ENCODE peak calls at places on chromosomes 2 and 18, in ten cellular contexts. I is mammary epithelial cell, F is fibroblast of the aortic adventitia, S is astrocyte of the spinal cord, H is cardiac fibroblast, V is epithelial cell of proximal tubule, G is colonic mucosa, O is tibial artery, D is cardiac muscle cell, U is HepG2. X is an unnamed sample.

GRCh38 chr18:39604836-39605235 is 2039.2 kb upstream of the CELF4 start:
- DNase-seq in I (peak), O (no peak), F (peak), V (no peak), D (no peak), S (peak), U (no peak), H (peak), G (no peak), X (no peak)

GRCh38 chr18:29145993-29146539 is 969.1 kb upstream of the CDH2 start:
- DNase-seq in I (no peak), U (no peak), V (no peak), O (no peak), G (no peak), H (no peak), F (no peak), S (no peak), D (no peak), X (no peak)

GRCh38 chr2:19126281-19126680 is 232.1 kb downstream of the OSR1 start:
- DNase-seq in I (peak), V (no peak), G (no peak), D (no peak), H (no peak), F (no peak), S (no peak), O (no peak), U (no peak), X (no peak)

GRCh38 chr18:36321636-36322407 is 24.3 kb downstream of the FHOD3 start:
- DNase-seq in D (no peak), O (no peak), H (peak), F (no peak), S (peak), U (no peak), V (no peak), I (peak), G (no peak), X (no peak)

GRCh38 chr2:239161711-239162140 is 239.1 kb downstream of the HDAC4 start:
- DNase-seq in I (no peak), S (no peak), H (no peak), D (no peak), F (no peak), G (no peak), O (no peak), U (no peak), V (no peak), X (no peak)

GRCh38 chr18:50096766-50097435 is 98.0 kb downstream of the MYO5B start:
- DNase-seq in G (no peak), H (no peak), S (no peak), V (no peak), F (no peak), I (peak), U (no peak), O (no peak), D (no peak), X (no peak)

GRCh38 chr2:18525236-18525635 is 35.2 kb downstream of the RDH14 start:
- DNase-seq in O (no peak), F (no peak), U (no peak), D (peak), G (no peak), S (no peak), H (no peak), I (no peak), V (no peak), X (no peak)

GRCh38 chr2:222733846-222734689 is 62.6 kb downstream of the MOGAT1 start:
- DNase-seq in F (peak), S (no peak), H (peak), G (peak), I (peak), V (no peak), U (peak), O (no peak), D (no peak), X (peak)

GRCh38 chr2:160918909-160919503 is 241.2 kb upstream of the TANK start:
- DNase-seq in S (peak), F (peak), O (peak), I (peak), D (peak), H (peak), G (peak), V (no peak), U (peak), X (peak)

GRCh38 chr2:235445116-235445515 is 48.7 kb upstream of the AGAP1 start:
- DNase-seq in H (no peak), D (no peak), S (no peak), V (no peak), O (no peak), F (no peak), U (no peak), I (no peak), G (no peak), X (no peak)

GRCh38 chr2:220143336-220143735 is 515.9 kb downstream of the SLC4A3 start:
- DNase-seq in F (peak), H (peak), O (no peak), U (peak), I (peak), D (no peak), S (peak), G (no peak), V (peak), X (no peak)

GRCh38 chr2:2981000-2981399 is 396.6 kb downstream of the EIPR1 start:
- DNase-seq in F (no peak), G (no peak), U (no peak), V (no peak), S (no peak), D (no peak), H (no peak), I (no peak), O (no peak), X (no peak)

GRCh38 chr2:55885129-55885943 is 38.2 kb downstream of the EFEMP1 start:
- DNase-seq in I (peak), G (no peak), S (peak), V (no peak), H (peak), F (peak), U (no peak), D (no peak), O (no peak), X (no peak)

GRCh38 chr2:170467568-170468422 is 247.3 kb upstream of the SP5 start:
- DNase-seq in O (no peak), G (no peak), V (no peak), S (no peak), U (no peak), D (no peak), F (peak), I (no peak), H (peak), X (no peak)

GRCh38 chr2:200944467-200945394 is 18.7 kb downstream of the ORC2 start:
- DNase-seq in O (no peak), I (peak), H (peak), V (no peak), U (peak), D (no peak), F (peak), G (peak), S (peak), X (no peak)

GRCh38 chr2:117963446-117963845 is 50.4 kb downstream of the CCDC93 start:
- DNase-seq in D (no peak), U (no peak), V (no peak), I (no peak), S (no peak), O (no peak), F (no peak), H (no peak), G (no peak), X (no peak)

GRCh38 chr2:20126469-20126868 is 75.0 kb upstream of the LAPTM4A start:
- DNase-seq in G (no peak), V (no peak), F (no peak), I (no peak), O (no peak), S (no peak), D (no peak), H (no peak), U (no peak), X (no peak)

GRCh38 chr2:112163541-112163981 is 25.4 kb downstream of the FBLN7 start:
- DNase-seq in S (no peak), U (no peak), H (no peak), F (no peak), D (no peak), G (no peak), O (peak), V (no peak), I (no peak), X (no peak)

GRCh38 chr2:71615769-71616730 is 162.7 kb downstream of the DYSF start:
- DNase-seq in O (peak), D (no peak), H (no peak), S (no peak), V (no peak), U (no peak), G (peak), F (no peak), I (no peak), X (peak)

GRCh38 chr2:38271697-38272096 is 105.4 kb downstream of the ATL2 start:
- DNase-seq in D (no peak), I (no peak), H (no peak), S (no peak), O (no peak), F (no peak), V (no peak), G (no peak), U (no peak), X (no peak)

GRCh38 chr2:46460991-46461715 is 18.2 kb upstream of the TMEM247 start:
- DNase-seq in U (peak), F (peak), O (peak), S (peak), D (peak), V (no peak), G (peak), I (peak), H (peak), X (peak)

GRCh38 chr2:98761267-98761781 is 30.4 kb upstream of the MGAT4A start:
- DNase-seq in H (no peak), U (peak), D (no peak), O (no peak), F (no peak), G (no peak), I (peak), S (no peak), V (no peak), X (no peak)

GRCh38 chr18:23994361-23994902 is 20.1 kb upstream of the TTC39C start:
- DNase-seq in S (peak), G (peak), I (peak), U (peak), H (peak), F (peak), O (peak), V (peak), D (no peak), X (peak)

GRCh38 chr18:51064256-51064655 is 34.2 kb downstream of the SMAD4 start:
- DNase-seq in G (no peak), H (no peak), F (no peak), V (no peak), O (no peak), S (no peak), U (no peak), D (no peak), I (no peak), X (no peak)

GRCh38 chr2:70643715-70644114 is 90.1 kb upstream of the TGFA start:
- DNase-seq in S (no peak), G (peak), O (no peak), D (peak), H (no peak), I (peak), U (peak), F (no peak), V (no peak), X (no peak)

GRCh38 chr2:181396575-181397062 is 60.6 kb upstream of the ITGA4 start:
- DNase-seq in H (no peak), G (no peak), U (no peak), D (no peak), F (no peak), I (no peak), O (no peak), V (no peak), S (peak), X (no peak)

GRCh38 chr2:190717306-190717705 is 68.4 kb downstream of the NAB1 start:
- DNase-seq in H (no peak), V (no peak), G (no peak), I (no peak), O (no peak), F (no peak), S (no peak), D (no peak), U (no peak), X (no peak)

GRCh38 chr2:66334237-66335054 is 100.5 kb upstream of the MEIS1 start:
- DNase-seq in D (no peak), I (peak), O (no peak), F (no peak), U (no peak), H (no peak), S (peak), G (no peak), V (no peak), X (no peak)

GRCh38 chr2:118667964-118668363 is 179.5 kb downstream of the EN1 start:
- DNase-seq in V (no peak), I (no peak), D (no peak), H (peak), U (no peak), O (no peak), G (no peak), F (peak), S (peak), X (no peak)

GRCh38 chr2:56108806-56109205 is 75.0 kb upstream of the CCDC85A start:
- DNase-seq in F (no peak), U (no peak), G (no peak), V (no peak), S (no peak), I (no peak), D (no peak), H (no peak), O (no peak), X (no peak)

GRCh38 chr2:172836386-172837200 is 100.9 kb downstream of the RAPGEF4 start:
- DNase-seq in I (peak), S (peak), D (no peak), F (peak), O (no peak), U (no peak), G (no peak), H (peak), V (peak), X (no peak)

GRCh38 chr18:48639772-48640432 is 101.1 kb downstream of the CTIF start:
- DNase-seq in I (peak), H (no peak), G (no peak), V (no peak), D (no peak), S (no peak), U (no peak), O (peak), F (no peak), X (no peak)

GRCh38 chr18:75156831-75157230 is 52.1 kb downstream of the PTGR3 start:
- DNase-seq in G (no peak), H (no peak), I (no peak), F (no peak), U (no peak), V (no peak), O (no peak), D (no peak), S (no peak), X (no peak)

GRCh38 chr2:12493031-12493513 is 223.7 kb upstream of the TRIB2 start:
- DNase-seq in I (peak), S (peak), O (no peak), H (peak), D (peak), F (peak), U (no peak), G (no peak), V (no peak), X (no peak)

GRCh38 chr18:22977847-22978701 is 44.9 kb downstream of the RBBP8 start:
- DNase-seq in I (peak), G (no peak), H (peak), V (peak), U (no peak), D (no peak), S (peak), F (peak), O (no peak), X (no peak)

GRCh38 chr2:206993964-206994363 is 54.6 kb downstream of the CPO start:
- DNase-seq in S (no peak), F (no peak), G (no peak), D (no peak), O (no peak), U (no peak), H (peak), V (no peak), I (no peak), X (no peak)

GRCh38 chr2:68426446-68426845 is 40.6 kb downstream of the FBXO48 start:
- DNase-seq in F (no peak), U (no peak), O (no peak), I (no peak), H (no peak), D (no peak), G (no peak), S (no peak), V (no peak), X (no peak)
- H3K4me3 ChIP-seq in F (no peak), U (no peak), O (no peak), I (no peak), H (no peak), D (no peak), G (no peak), S (no peak), V (no peak), X (no peak)

GRCh38 chr2:64637000-64637628 is 16.6 kb downstream of the SERTAD2 start:
- DNase-seq in V (no peak), D (no peak), U (no peak), S (no peak), H (no peak), I (no peak), G (no peak), O (no peak), F (no peak), X (no peak)
- H3K4me3 ChIP-seq in V (no peak), D (no peak), U (no peak), S (no peak), H (no peak), I (no peak), G (no peak), O (no peak), F (no peak), X (no peak)

DNA sequence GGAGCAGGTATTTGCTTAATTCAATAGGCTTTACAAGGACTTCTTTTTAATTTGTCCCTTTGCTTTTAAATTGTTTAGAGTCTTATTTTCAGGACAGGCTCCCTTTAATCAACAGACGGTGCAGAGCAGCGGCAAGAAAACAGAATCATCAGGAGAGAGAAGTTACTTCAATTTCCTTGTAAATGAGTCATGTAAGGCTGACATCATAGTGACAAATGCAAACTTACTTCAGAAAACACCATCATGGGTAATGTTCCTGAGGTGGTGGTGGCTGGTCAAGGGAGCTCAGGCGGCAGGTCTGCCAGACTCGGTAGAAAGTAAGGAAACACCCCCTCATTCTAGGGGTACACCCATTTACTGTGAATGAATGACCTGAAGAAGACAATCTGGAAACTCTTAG is 395.1 kb downstream of the FBXO15 start:
- DNase-seq in V (no peak), U (no peak), H (peak), S (peak), I (peak), F (peak), D (no peak), G (no peak), O (no peak), X (no peak)
- H3K4me3 ChIP-seq in V (no peak), U (no peak), H (no peak), S (no peak), I (no peak), F (no peak), D (no peak), G (no peak), O (no peak), X (no peak)

DNA sequence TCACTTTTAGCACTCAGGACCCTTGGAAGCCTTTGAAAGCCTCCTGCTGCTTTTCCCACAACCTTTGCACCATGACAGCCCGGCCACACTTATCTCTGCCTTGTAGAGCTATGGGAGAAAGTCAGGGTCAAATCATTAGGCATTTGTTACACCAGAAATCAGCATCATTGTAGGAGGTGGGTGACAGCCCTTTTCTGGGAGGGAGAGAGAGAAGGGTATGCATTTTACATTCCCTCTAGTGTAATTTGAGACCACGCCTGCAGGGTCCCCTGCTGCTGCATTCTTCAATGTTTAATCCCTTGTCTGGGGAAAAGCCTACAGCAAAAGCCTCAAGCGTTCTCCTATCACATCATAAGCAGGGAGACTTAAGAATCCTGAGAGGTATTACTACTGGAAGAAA is 766.8 kb upstream of the FAM98A start:
- DNase-seq in F (no peak), V (no peak), D (peak), G (no peak), S (peak), U (no peak), O (no peak), I (no peak), H (no peak), X (no peak)
- H3K4me3 ChIP-seq in F (no peak), V (no peak), D (no peak), G (no peak), S (no peak), U (no peak), O (no peak), I (no peak), H (no peak), X (no peak)

X was measured in breast epithelium.